ENCODE peak calls at places on chromosomes 2 and 18, in five cellular contexts. N is left ventricle myocardium inferior, A is body of pancreas, R is GM12865, L is transverse colon. J is an unnamed sample.

GRCh38 chr2:237874585-237875161 is 15.2 kb downstream of the RAMP1 start:
- DNase-seq in N (no peak), A (no peak), R (no peak), L (no peak), J (peak; percentile 68)

GRCh38 chr2:225841314-225841713 is 441.8 kb downstream of the NYAP2 start:
- DNase-seq in N (no peak), A (no peak), R (no peak), L (no peak), J (peak; percentile 9)

GRCh38 chr2:132037527-132038178 is 124.1 kb downstream of the ANKRD30BL start:
- DNase-seq in N (no peak), A (peak; percentile 67), R (no peak), L (no peak), J (no peak)

GRCh38 chr2:231670892-231671616 is 37.3 kb upstream of the PTMA start:
- DNase-seq in N (no peak), A (no peak), R (peak; percentile 49), L (peak; percentile 68), J (no peak)

GRCh38 chr2:66805136-66805535 is 370.2 kb downstream of the MEIS1 start:
- DNase-seq in N (no peak), A (no peak), R (no peak), L (no peak), J (no peak)

GRCh38 chr2:415986-416610 is 128.2 kb upstream of the ALKAL2 start:
- DNase-seq in N (no peak), A (no peak), R (no peak), L (no peak), J (no peak)

GRCh38 chr2:232315049-232315922 is 63.3 kb upstream of the ALPP start:
- DNase-seq in N (peak; percentile 41), A (no peak), R (peak; percentile 87), L (peak; percentile 56), J (peak; percentile 96)

GRCh38 chr18:23422751-23423418 is 30.2 kb upstream of the RIOK3 start:
- DNase-seq in N (peak; percentile 36), A (no peak), R (peak; percentile 91), L (peak; percentile 77), J (peak; percentile 85)

GRCh38 chr2:176565641-176566323 is 296.5 kb downstream of the MTX2 start:
- DNase-seq in N (no peak), A (no peak), R (no peak), L (no peak), J (no peak)

GRCh38 chr2:31397099-31397498 is 17.4 kb downstream of the XDH start:
- DNase-seq in N (peak; percentile 64), A (peak; percentile 81), R (no peak), L (no peak), J (no peak)

GRCh38 chr2:174972924-174973323 is 32.3 kb downstream of the CHN1 start:
- DNase-seq in N (no peak), A (no peak), R (no peak), L (no peak), J (peak; percentile 80)

GRCh38 chr2:196468394-196468793 is 171.1 kb upstream of the CCDC150 start:
- DNase-seq in N (no peak), A (no peak), R (peak; percentile 16), L (no peak), J (no peak)
- TF ChIP-seq CTCF in N (no peak), A (no peak), R (peak; percentile 9), L (no peak), J (no peak)

GRCh38 chr2:198322275-198322674 is 517.9 kb downstream of the PLCL1 start:
- DNase-seq in N (no peak), A (no peak), R (no peak), L (no peak), J (no peak)
- TF ChIP-seq CTCF in N (peak; percentile 23), A (no peak), R (no peak), L (no peak), J (peak; percentile 15)

GRCh38 chr2:205034034-205034433 is 488.8 kb downstream of the PARD3B start:
- DNase-seq in N (no peak), A (no peak), R (no peak), L (no peak), J (no peak)

GRCh38 chr2:205032093-205032551 is 486.8 kb downstream of the PARD3B start:
- DNase-seq in N (no peak), A (no peak), R (no peak), L (no peak), J (no peak)

GRCh38 chr2:205030695-205031094 is 485.4 kb downstream of the PARD3B start:
- DNase-seq in N (no peak), A (no peak), R (no peak), L (no peak), J (no peak)

DNA sequence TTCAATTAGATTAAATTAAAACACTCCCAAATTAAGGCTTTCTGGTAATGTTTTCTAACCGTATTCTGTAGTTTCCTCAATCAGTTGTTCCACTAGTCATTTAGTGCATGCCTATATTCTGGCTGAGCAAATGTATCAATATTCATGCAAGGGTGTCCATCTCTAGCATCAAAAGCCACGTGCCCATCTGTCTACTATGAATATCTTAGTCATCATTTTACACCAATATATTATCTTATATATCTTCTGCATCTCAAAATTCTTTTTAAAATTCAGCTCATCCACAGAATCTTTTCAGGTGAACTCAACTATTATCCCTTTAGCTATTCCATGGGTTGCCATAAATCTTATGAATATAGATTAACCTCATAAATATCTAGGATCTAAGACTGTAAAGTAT is 488.2 kb downstream of the PARD3B start:
- DNase-seq in N (no peak), A (no peak), R (no peak), L (no peak), J (no peak)
- TF ChIP-seq CTCF in N (no peak), A (no peak), R (no peak), L (no peak), J (no peak)

GRCh38 chr2:55581435-55581834 is 36.0 kb downstream of the PPP4R3B start:
- DNase-seq in N (no peak), A (no peak), R (no peak), L (no peak), J (no peak)
- TF ChIP-seq CTCF in N (no peak), A (peak; percentile 14), R (peak; percentile 9), L (peak; percentile 2), J (peak; percentile 7)

DNA sequence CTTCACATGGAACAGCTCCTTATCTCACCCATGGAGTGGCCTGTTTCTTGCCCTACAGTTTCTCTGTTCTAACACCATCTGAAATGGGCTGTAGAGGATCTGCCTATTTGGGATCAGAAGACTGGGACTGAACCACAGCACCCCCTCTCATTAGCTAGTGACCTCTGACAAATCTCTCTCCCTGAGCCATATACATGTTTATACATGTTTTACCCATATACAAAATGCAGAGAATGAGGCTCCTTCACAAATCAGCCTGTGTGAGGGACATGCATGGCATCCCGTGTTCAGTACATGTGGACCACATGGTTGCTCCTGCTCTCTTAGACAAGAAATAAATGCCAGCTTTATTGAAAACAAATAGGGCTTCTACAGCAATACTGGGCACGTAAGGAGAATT is 282.7 kb downstream of the ALK start:
- DNase-seq in N (no peak), A (no peak), R (no peak), L (no peak), J (no peak)
- TF ChIP-seq CTCF in N (no peak), A (no peak), R (no peak), L (no peak), J (no peak)

DNA sequence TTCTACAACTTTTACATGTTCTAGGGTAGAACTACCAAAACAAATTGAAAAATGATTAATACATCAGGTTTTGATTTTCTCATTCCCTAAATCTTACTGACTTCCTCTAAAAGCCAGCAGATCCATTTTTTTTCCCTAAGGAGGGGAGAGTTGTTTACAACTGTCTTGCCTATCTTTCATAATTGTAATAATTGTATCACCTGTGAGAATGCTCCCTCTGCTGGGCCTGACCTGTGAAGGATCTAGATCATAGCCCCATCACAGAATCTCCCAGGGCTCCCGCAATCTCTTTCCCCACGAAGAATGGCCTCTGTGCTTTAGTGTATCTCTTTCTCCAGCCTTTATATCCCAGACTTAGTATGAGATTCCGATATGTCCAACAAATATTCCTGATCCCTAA is 9.1 kb downstream of the LOXL3 start:
- DNase-seq in N (no peak), A (no peak), R (no peak), L (no peak), J (no peak)
- TF ChIP-seq CTCF in N (peak; percentile 20), A (no peak), R (peak; percentile 15), L (no peak), J (no peak)

DNA sequence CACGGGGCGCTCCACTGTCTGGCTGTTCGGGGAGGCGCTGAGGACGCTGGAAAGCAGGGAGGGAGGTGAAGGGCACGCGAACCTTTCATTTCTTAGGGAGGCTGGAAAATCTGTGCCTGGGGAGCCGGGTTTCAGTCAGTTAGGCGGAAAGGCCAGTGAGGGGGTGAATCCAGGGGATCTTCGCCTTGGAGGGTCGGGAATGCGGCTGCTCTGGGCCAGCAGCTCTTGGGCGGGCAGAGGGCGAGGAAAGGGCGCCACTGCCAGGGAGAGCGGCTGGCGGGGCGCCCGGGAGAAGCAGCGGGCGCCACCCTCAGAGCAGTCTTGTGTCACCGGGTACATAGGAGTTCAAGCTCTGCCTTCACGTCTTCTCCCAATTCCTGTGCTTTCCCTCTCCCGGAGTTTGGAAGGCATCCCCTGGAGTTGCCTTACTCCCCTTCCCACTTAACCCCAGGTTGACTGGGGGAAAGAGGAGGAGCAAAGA is 1.4 kb downstream of the CCDC85A start:
- DNase-seq in N (peak; percentile 48), A (no peak), R (no peak), L (no peak), J (peak; percentile 42)
- TF ChIP-seq CTCF in N (no peak), A (no peak), R (no peak), L (no peak), J (no peak)

GRCh38 chr2:200274116-200275075 is 32.1 kb upstream of the SPATS2L start:
- DNase-seq in N (no peak), A (no peak), R (peak; percentile 30), L (no peak), J (peak; percentile 23)
- TF ChIP-seq CTCF in N (no peak), A (no peak), R (no peak), L (no peak), J (no peak)

DNA sequence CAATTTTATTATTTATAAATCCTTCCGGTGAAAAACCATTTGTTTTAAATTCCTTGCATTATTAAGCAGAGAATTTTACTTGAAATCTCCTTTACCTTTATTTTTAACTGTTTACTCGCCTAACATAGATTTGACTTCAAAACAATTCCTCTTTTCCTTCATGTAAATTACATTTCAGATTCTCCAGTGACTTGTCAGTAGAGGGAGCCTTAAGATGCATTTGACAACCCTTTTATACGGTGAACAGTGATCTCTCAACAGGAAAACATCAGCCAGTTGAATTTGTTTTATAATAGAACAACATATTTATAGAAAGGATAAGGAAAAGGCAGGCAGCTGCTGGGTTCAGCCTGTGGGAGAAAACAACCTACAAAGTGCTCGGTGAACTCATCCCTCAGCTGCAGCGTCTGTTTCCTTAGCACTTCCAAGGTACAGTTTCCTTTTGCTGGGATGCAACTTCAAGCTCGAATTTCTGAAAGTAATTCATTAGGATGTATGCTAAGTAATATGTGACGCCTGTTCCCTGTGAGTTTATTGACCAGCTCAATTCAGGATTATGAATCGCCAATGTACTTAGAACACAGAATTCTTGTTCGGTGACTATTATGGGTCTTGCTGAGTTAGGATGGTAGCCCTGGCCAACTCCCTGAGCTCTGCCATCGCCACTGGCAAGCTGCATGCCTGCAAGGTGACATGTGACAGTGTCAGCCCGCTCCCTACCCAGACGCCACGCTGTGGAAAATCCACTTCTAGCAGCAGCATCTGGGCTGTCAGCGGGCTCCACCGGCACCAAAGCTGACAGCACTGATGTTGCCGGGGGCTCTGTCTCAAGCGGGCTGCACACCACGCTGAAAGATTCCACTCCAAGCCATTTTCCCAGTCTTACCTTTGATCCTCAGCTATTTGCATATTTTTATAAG is 100.9 kb downstream of the MYT1L start:
- DNase-seq in N (peak; percentile 30), A (peak; percentile 19), R (no peak), L (no peak), J (peak; percentile 24)
- TF ChIP-seq CTCF in N (no peak), A (no peak), R (no peak), L (no peak), J (peak; percentile 47)

GRCh38 chr18:70075906-70076305 is 128.2 kb upstream of the CD226 start:
- DNase-seq in N (no peak), A (no peak), R (no peak), L (no peak), J (no peak)
- TF ChIP-seq CTCF in N (no peak), A (no peak), R (no peak), L (no peak), J (peak; percentile 35)